ENCODE peak calls at places on chromosomes 1 and 21, in nine cellular contexts. Q is glutamatergic neuron; X is thoracic aorta; E is WTC11; B is tibial artery; N is activated effector memory CD4-positive, alpha-beta T cell treated with Interleukin-2 at 50 U/mL for 16 hours; C is glomerular endothelial cell; I is stimulated activated CD8-positive, alpha-beta memory T cell treated with anti-CD3 and anti-CD28 coated beads, Interleukin-4, amount 100 ng/mL, for 4 hours; M is stimulated activated naive CD4-positive, alpha-beta T cell. Y is an unnamed sample.

GRCh38 chr21:36125513-36126121 is 9.3 kb upstream of the CBR3 start:
- DNase-seq in Q (peak; percentile 73), X (no peak), E (peak; percentile 67), B (peak; percentile 56), N (peak; percentile 30), C (no peak), I (no peak), M (peak; percentile 51), Y (peak; percentile 41)

GRCh38 chr1:242623751-242624150 is 99.3 kb upstream of the PLD5 start:
- DNase-seq in Q (no peak), X (no peak), E (no peak), B (no peak), N (no peak), C (no peak), I (no peak), M (no peak), Y (no peak)

GRCh38 chr1:3431266-3431665 is 23.2 kb upstream of the ARHGEF16 start:
- DNase-seq in Q (peak; percentile 53), X (no peak), E (peak; percentile 55), B (no peak), N (no peak), C (no peak), I (no peak), M (no peak), Y (no peak)

GRCh38 chr1:6495041-6495441 is 3.6 kb upstream of the PLEKHG5 start:
- DNase-seq in Q (no peak), X (no peak), E (no peak), B (no peak), N (no peak), C (no peak), I (no peak), M (peak; percentile 45), Y (no peak)

GRCh38 chr1:231157311-231157710 is 4.5 kb upstream of the TRIM67 start:
- DNase-seq in Q (no peak), X (no peak), E (no peak), B (no peak), N (no peak), C (no peak), I (no peak), M (no peak), Y (no peak)

GRCh38 chr21:36105327-36105842 is 29.5 kb upstream of the CBR3 start:
- DNase-seq in Q (no peak), X (no peak), E (no peak), B (no peak), N (no peak), C (no peak), I (no peak), M (no peak), Y (no peak)

GRCh38 chr1:186735463-186735862 is 55.2 kb upstream of the PTGS2 start:
- DNase-seq in Q (no peak), X (no peak), E (no peak), B (no peak), N (no peak), C (no peak), I (no peak), M (no peak), Y (no peak)

GRCh38 chr1:211126622-211127021 is 7.3 kb downstream of the KCNH1 start:
- DNase-seq in Q (no peak), X (no peak), E (no peak), B (no peak), N (no peak), C (no peak), I (no peak), M (no peak), Y (no peak)

GRCh38 chr21:38136201-38136600 is 120.6 kb upstream of the KCNJ15 start:
- DNase-seq in Q (no peak), X (no peak), E (no peak), B (no peak), N (no peak), C (no peak), I (no peak), M (no peak), Y (no peak)

GRCh38 chr1:43932786-43933385 is 715 bp upstream of the ARTN start:
- DNase-seq in Q (no peak), X (no peak), E (no peak), B (no peak), N (no peak), C (no peak), I (no peak), M (no peak), Y (no peak)

GRCh38 chr21:46340998-46341397 is 17.0 kb downstream of the PCNT start:
- DNase-seq in Q (no peak), X (no peak), E (no peak), B (no peak), N (no peak), C (no peak), I (no peak), M (no peak), Y (no peak)

Y was measured in central memory CD4-positive, alpha-beta T cell.